ENCODE peak calls at places on chromosomes 4 and X, in seven cellular contexts. One of them, this sample, is unnamed.

GRCh38 chr4:23333556-23333945 is 556.3 kb downstream of the PPARGC1A start:
- DNase-seq in activated naive CD4-positive, alpha-beta T cell treated with Interleukin-2 at 50 U/mL for 16 hours: no peak
- DNase-seq in SK-MEL-5: no peak
- DNase-seq in amniotic epithelial cell: peak; percentile 22
- DNase-seq in T-cell: no peak
- DNase-seq in SW 1271: no peak
- DNase-seq in esophagus squamous epithelium: no peak
- DNase-seq in this sample: no peak

GRCh38 chr4:153634737-153635353 is 49.2 kb upstream of the TLR2 start:
- DNase-seq in amniotic epithelial cell: peak; percentile 35
- DNase-seq in SW 1271: no peak
- DNase-seq in T-cell: no peak
- DNase-seq in activated naive CD4-positive, alpha-beta T cell treated with Interleukin-2 at 50 U/mL for 16 hours: no peak
- DNase-seq in SK-MEL-5: peak; percentile 54
- DNase-seq in esophagus squamous epithelium: no peak
- DNase-seq in this sample: no peak

GRCh38 chr4:71426381-71427042 is 87.7 kb downstream of the SLC4A4 start:
- DNase-seq in SK-MEL-5: no peak
- DNase-seq in esophagus squamous epithelium: no peak
- DNase-seq in activated naive CD4-positive, alpha-beta T cell treated with Interleukin-2 at 50 U/mL for 16 hours: no peak
- DNase-seq in SW 1271: no peak
- DNase-seq in T-cell: no peak
- DNase-seq in amniotic epithelial cell: no peak
- DNase-seq in this sample: no peak

GRCh38 chr4:165756831-165757230 is 116.2 kb upstream of the TLL1 start:
- DNase-seq in SK-MEL-5: no peak
- DNase-seq in activated naive CD4-positive, alpha-beta T cell treated with Interleukin-2 at 50 U/mL for 16 hours: no peak
- DNase-seq in esophagus squamous epithelium: no peak
- DNase-seq in SW 1271: no peak
- DNase-seq in amniotic epithelial cell: no peak
- DNase-seq in T-cell: no peak
- DNase-seq in this sample: no peak

GRCh38 chr4:26151615-26152014 is 169.2 kb upstream of the RBPJ start:
- DNase-seq in activated naive CD4-positive, alpha-beta T cell treated with Interleukin-2 at 50 U/mL for 16 hours: no peak
- DNase-seq in esophagus squamous epithelium: no peak
- DNase-seq in T-cell: no peak
- DNase-seq in SW 1271: no peak
- DNase-seq in amniotic epithelial cell: no peak
- DNase-seq in SK-MEL-5: no peak
- DNase-seq in this sample: no peak

GRCh38 chr4:37455301-37456062 is 210.9 kb downstream of the NWD2 start:
- DNase-seq in activated naive CD4-positive, alpha-beta T cell treated with Interleukin-2 at 50 U/mL for 16 hours: no peak
- DNase-seq in amniotic epithelial cell: no peak
- DNase-seq in SW 1271: no peak
- DNase-seq in SK-MEL-5: no peak
- DNase-seq in esophagus squamous epithelium: no peak
- DNase-seq in T-cell: no peak
- DNase-seq in this sample: no peak

GRCh38 chr4:174669278-174669677 is 147.0 kb upstream of the HPGD start:
- DNase-seq in SW 1271: no peak
- DNase-seq in amniotic epithelial cell: peak; percentile 97
- DNase-seq in SK-MEL-5: peak; percentile 16
- DNase-seq in T-cell: no peak
- DNase-seq in esophagus squamous epithelium: no peak
- DNase-seq in activated naive CD4-positive, alpha-beta T cell treated with Interleukin-2 at 50 U/mL for 16 hours: no peak
- DNase-seq in this sample: no peak

GRCh38 chrX:12315526-12315925 is 177.3 kb downstream of the FRMPD4 start:
- DNase-seq in amniotic epithelial cell: no peak
- DNase-seq in SW 1271: no peak
- DNase-seq in activated naive CD4-positive, alpha-beta T cell treated with Interleukin-2 at 50 U/mL for 16 hours: no peak
- DNase-seq in esophagus squamous epithelium: no peak
- DNase-seq in SK-MEL-5: no peak
- DNase-seq in T-cell: no peak
- DNase-seq in this sample: no peak

GRCh38 chrX:55056820-55057690 is 17.8 kb upstream of the PAGE2B start:
- DNase-seq in activated naive CD4-positive, alpha-beta T cell treated with Interleukin-2 at 50 U/mL for 16 hours: peak; percentile 2
- DNase-seq in esophagus squamous epithelium: no peak
- DNase-seq in SW 1271: no peak
- DNase-seq in SK-MEL-5: peak; percentile 0
- DNase-seq in amniotic epithelial cell: peak; percentile 59
- DNase-seq in T-cell: peak; percentile 37
- DNase-seq in this sample: peak; percentile 5

GRCh38 chrX:2484232-2484631 is 16.5 kb downstream of the DHRSX start:
- DNase-seq in amniotic epithelial cell: no peak
- DNase-seq in SW 1271: no peak
- DNase-seq in activated naive CD4-positive, alpha-beta T cell treated with Interleukin-2 at 50 U/mL for 16 hours: no peak
- DNase-seq in SK-MEL-5: no peak
- DNase-seq in T-cell: no peak
- DNase-seq in esophagus squamous epithelium: no peak
- DNase-seq in this sample: no peak

This sample was measured in effector memory CD8-positive, alpha-beta T cell.